ENCODE peak calls at places on chromosomes 5 and 9, in nine cellular contexts. Y, A, S, D, E, J, C, R and T are unnamed samples. For H3K4me1, the result is how much of the 10 kb centered on the place peaks cover.

GRCh38 chr9:134469041-134469875 is 143.0 kb downstream of the RXRA start:
- DNase-seq in Y (no peak), A (no peak), S (peak), D (no peak), E (peak), J (peak), C (peak), R (no peak), T (peak)

GRCh38 chr9:130927338-130927737 is 11.7 kb downstream of the FIBCD1 start:
- DNase-seq in Y (no peak), A (no peak), S (no peak), D (peak), E (no peak), J (no peak), C (no peak), R (no peak), T (peak)

GRCh38 chr9:16821344-16821743 is 49.1 kb downstream of the BNC2 start:
- DNase-seq in Y (no peak), A (no peak), S (no peak), D (peak), E (no peak), J (no peak), C (no peak), R (no peak), T (no peak)

GRCh38 chr5:138952962-138953361 is 77.8 kb upstream of the LRRTM2 start:
- DNase-seq in Y (no peak), A (no peak), S (no peak), D (no peak), E (no peak), J (no peak), C (no peak), R (no peak), T (no peak)

GRCh38 chr5:1884638-1885475 is 2.1 kb upstream of the IRX4 start:
- DNase-seq in Y (no peak), A (no peak), S (peak), D (no peak), E (no peak), J (no peak), C (no peak), R (no peak), T (no peak)

GRCh38 chr9:72203205-72203803 is 54.1 kb downstream of the GDA start:
- DNase-seq in Y (no peak), A (peak), S (no peak), D (peak), E (no peak), J (no peak), C (peak), R (peak), T (peak)

GRCh38 chr5:78540335-78541057 is 108.1 kb downstream of the LHFPL2 start:
- DNase-seq in Y (no peak), A (no peak), S (no peak), D (no peak), E (no peak), J (no peak), C (no peak), R (no peak), T (no peak)

GRCh38 chr9:119185298-119185697 is 183.9 kb downstream of the BRINP1 start:
- DNase-seq in Y (no peak), A (no peak), S (no peak), D (no peak), E (no peak), J (no peak), C (peak), R (no peak), T (no peak)

GRCh38 chr9:27261517-27262211 is 35.3 kb downstream of the EQTN start:
- DNase-seq in Y (no peak), A (no peak), S (no peak), D (no peak), E (no peak), J (no peak), C (peak), R (no peak), T (no peak)

GRCh38 chr9:19456996-19457693 is 48.3 kb downstream of the ACER2 start:
- DNase-seq in Y (peak), A (peak), S (peak), D (peak), E (peak), J (no peak), C (peak), R (peak), T (peak)

GRCh38 chr9:306907-307306 is 92.2 kb downstream of the DOCK8 start:
- DNase-seq in Y (no peak), A (no peak), S (no peak), D (no peak), E (no peak), J (no peak), C (no peak), R (no peak), T (no peak)

GRCh38 chr5:51104556-51104955 is 278.7 kb upstream of the ISL1 start:
- DNase-seq in Y (no peak), A (no peak), S (no peak), D (no peak), E (no peak), J (no peak), C (no peak), R (no peak), T (no peak)

GRCh38 chr9:24487250-24487861 is 58.3 kb downstream of the IZUMO3 start:
- DNase-seq in Y (no peak), A (no peak), S (no peak), D (peak), E (no peak), J (no peak), C (no peak), R (peak), T (peak)

GRCh38 chr9:77891150-77891549 is 140.5 kb downstream of the GNAQ start:
- DNase-seq in Y (no peak), A (no peak), S (no peak), D (no peak), E (no peak), J (no peak), C (no peak), R (no peak), T (no peak)

GRCh38 chr5:154288145-154288544 is 97.6 kb downstream of the GALNT10 start:
- DNase-seq in Y (no peak), A (peak), S (peak), D (peak), E (peak), J (no peak), C (peak), R (peak), T (peak)
- H3K4me1 ChIP-seq in Y (under half), A (under half), S (under half), D (under half), E (under half), J (under half), C (under half), R (under half), T (under half)

GRCh38 chr5:111704452-111705085 is 52.4 kb downstream of the NREP start:
- DNase-seq in Y (no peak), A (no peak), S (no peak), D (no peak), E (no peak), J (no peak), C (no peak), R (no peak), T (no peak)
- H3K4me1 ChIP-seq in Y (under half), A (under half), S (under half), D (under half), E (under half), J (under half), C (under half), R (under half), T (under half)

DNA sequence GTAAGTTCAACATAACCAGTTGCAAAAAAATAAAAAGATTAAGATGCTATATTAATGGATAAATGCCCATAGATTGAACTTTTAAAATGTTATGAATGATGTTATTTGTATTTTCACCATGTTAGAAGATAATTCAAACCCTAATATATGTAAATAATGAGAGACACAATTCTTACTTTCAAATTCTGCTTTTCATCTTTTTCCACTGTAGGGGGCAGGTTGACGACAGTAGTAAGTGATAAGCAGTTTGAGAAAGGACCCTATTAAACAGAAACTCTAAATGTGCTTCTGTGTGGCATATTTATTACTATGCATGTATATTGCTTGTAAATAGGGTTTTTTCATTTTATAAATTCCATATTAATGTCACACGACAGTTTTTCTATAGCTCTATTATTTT is 591.1 kb downstream of the SEMA5A start:
- DNase-seq in Y (no peak), A (no peak), S (no peak), D (no peak), E (no peak), J (no peak), C (peak), R (no peak), T (peak)
- H3K4me1 ChIP-seq in Y (under half), A (under half), S (under half), D (under half), E (under half), J (under half), C (under half), R (under half), T (under half)

DNA sequence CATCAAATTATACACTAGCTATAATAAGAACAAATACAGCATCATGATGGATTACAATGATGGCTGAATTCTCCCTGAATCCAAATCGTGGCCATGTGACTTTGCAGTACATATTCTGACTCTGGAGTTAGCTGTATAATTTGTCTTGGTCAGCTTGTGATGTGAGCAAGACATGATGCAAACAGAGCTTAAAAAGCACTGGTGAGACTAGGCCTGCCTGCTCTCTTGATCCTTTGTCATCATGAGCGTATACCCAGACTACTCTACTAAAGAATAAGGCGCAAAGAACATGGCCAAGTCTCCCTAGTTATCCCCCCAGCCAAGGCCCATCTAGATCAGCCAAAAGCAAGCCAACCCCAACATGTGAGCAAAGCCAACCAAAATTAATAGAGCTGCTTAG is 34.7 kb upstream of the IFNE start:
- DNase-seq in Y (no peak), A (no peak), S (no peak), D (no peak), E (no peak), J (no peak), C (peak), R (no peak), T (no peak)
- H3K4me1 ChIP-seq in Y (under half), A (under half), S (under half), D (under half), E (under half), J (under half), C (under half), R (under half), T (under half)

GRCh38 chr9:133370680-133371079 is 5.2 kb downstream of the SURF4 start:
- DNase-seq in Y (no peak), A (no peak), S (no peak), D (no peak), E (no peak), J (no peak), C (no peak), R (no peak), T (no peak)
- H3K4me1 ChIP-seq in Y (half or more), A (under half), S (under half), D (half or more), E (under half), J (half or more), C (half or more), R (under half), T (under half)

GRCh38 chr9:38062498-38063362 is 6.3 kb downstream of the SHB start:
- DNase-seq in Y (no peak), A (no peak), S (no peak), D (peak), E (no peak), J (no peak), C (peak), R (no peak), T (peak)
- H3K4me1 ChIP-seq in Y (half or more), A (half or more), S (under half), D (under half), E (under half), J (half or more), C (under half), R (under half), T (under half)

GRCh38 chr9:121348321-121348720 is 21.7 kb downstream of the STOM start:
- DNase-seq in Y (no peak), A (no peak), S (no peak), D (no peak), E (no peak), J (no peak), C (peak), R (no peak), T (peak)
- H3K4me1 ChIP-seq in Y (half or more), A (under half), S (under half), D (under half), E (under half), J (half or more), C (under half), R (under half), T (under half)

DNA sequence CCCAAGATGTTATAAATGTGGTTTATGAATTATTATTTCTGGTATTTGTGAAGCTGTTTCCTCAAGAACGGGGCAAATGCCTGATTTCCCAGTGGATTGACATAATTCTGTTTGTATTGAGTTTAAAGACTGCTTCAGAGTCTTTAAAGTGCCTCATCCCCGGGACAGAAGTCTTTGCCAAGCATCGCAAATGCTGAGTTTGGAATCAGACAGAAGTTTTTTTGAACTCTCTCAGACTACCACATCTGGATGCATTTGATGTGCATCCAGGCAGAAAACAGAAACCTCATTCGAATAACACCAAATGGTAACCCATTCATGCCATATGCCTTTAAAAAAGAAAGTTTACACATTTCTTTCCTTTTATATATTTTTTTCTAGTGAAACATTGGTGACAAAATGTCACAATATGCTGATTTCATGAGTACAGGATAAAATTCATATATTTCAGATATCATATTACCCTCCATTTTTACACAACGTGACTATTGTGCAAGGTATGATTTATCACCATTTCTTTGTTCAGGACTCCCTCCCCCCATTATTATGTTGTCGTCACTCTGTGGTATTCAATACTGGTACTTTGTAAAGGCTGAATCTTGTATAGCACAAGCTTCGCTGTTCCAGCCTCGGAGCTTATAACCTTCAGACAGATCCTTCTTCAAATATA is 91.1 kb downstream of the ZNF608 start:
- DNase-seq in Y (no peak), A (no peak), S (no peak), D (peak), E (no peak), J (no peak), C (peak), R (peak), T (peak)
- H3K4me1 ChIP-seq in Y (half or more), A (half or more), S (under half), D (half or more), E (under half), J (half or more), C (under half), R (under half), T (under half)

GRCh38 chr5:174533127-174533453 is 191.3 kb upstream of the MSX2 start:
- DNase-seq in Y (no peak), A (no peak), S (no peak), D (peak), E (no peak), J (no peak), C (no peak), R (no peak), T (no peak)

GRCh38 chr5:174533771-174534221 is 190.6 kb upstream of the MSX2 start:
- DNase-seq in Y (no peak), A (no peak), S (no peak), D (peak), E (no peak), J (no peak), C (peak), R (no peak), T (peak)

GRCh38 chr5:174529925-174530681 is 194.3 kb upstream of the MSX2 start:
- DNase-seq in Y (no peak), A (no peak), S (no peak), D (no peak), E (no peak), J (no peak), C (no peak), R (no peak), T (no peak)

GRCh38 chr5:174532453-174533126 is 191.8 kb upstream of the MSX2 start:
- DNase-seq in Y (peak), A (peak), S (peak), D (peak), E (peak), J (peak), C (peak), R (peak), T (peak)

DNA sequence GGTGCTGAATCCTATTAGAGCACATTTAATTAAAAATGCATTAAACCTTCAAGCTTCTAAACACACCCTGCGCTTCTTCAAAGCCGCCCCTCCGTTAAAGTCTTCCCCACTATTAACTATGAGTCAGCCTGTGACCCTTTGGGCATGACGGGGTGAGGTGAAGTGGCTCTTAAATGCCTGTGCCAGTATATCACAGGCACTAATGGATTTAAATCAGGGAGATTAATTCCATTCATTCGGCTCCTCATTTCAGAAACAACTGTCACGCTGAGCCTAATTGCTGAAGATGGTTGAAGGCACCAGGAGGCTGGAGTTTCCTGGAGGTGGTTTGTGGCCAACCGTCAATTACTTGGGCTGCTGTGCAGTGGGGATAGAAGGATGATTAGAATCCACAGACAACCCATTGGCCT is 192.6 kb upstream of the MSX2 start:
- DNase-seq in Y (no peak), A (no peak), S (no peak), D (no peak), E (no peak), J (no peak), C (no peak), R (no peak), T (peak)
- H3K4me1 ChIP-seq in Y (under half), A (under half), S (under half), D (under half), E (under half), J (under half), C (under half), R (under half), T (under half)

DNA sequence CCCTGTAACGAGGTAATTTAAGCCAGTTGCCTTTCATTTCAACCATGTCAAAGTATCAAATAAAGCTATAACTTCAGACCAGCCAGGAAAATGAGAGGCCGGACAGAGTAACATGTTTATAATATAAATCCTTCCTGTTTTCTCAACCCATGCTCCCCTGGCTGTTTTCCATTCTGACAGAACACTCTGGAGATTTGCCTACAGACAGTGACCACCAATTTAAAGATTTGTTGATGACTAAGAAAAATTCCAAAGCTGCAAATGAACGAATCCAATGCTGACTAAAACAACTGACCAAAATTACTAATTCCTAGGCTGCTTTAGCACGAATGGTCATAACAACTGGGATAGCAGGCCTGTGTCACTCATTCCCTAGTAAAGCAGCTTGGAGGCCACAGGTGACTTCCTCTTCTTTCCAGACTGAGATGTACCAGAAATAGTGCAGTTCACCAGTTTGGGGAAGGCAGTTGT is 141.4 kb downstream of the AOPEP start:
- DNase-seq in Y (no peak), A (peak), S (no peak), D (peak), E (no peak), J (no peak), C (peak), R (no peak), T (peak)
- H3K4me1 ChIP-seq in Y (half or more), A (half or more), S (under half), D (half or more), E (under half), J (half or more), C (half or more), R (under half), T (under half)